ENCODE peak calls at places on chromosomes 7 and 10, in ten cellular contexts. W, O, J, Y, G, Z, T, S, V and F are unnamed samples.

GRCh38 chr10:35934637-35934995 is 292.5 kb upstream of the FZD8 start:
- DNase-seq in W (no peak), O (no peak), J (no peak), Y (no peak), G (no peak), Z (no peak), T (no peak), S (no peak), V (no peak), F (no peak)

GRCh38 chr7:36303202-36304098 is 86.2 kb upstream of the ANLN start:
- DNase-seq in W (peak; percentile 84), O (peak; percentile 98), J (peak; percentile 57), Y (peak; percentile 54), G (peak; percentile 100), Z (peak; percentile 78), T (peak; percentile 93), S (peak; percentile 59), V (no peak), F (no peak)

GRCh38 chr7:107659666-107660065 is 962 bp upstream of the SLC26A4 start:
- DNase-seq in W (no peak), O (peak; percentile 66), J (no peak), Y (no peak), G (peak; percentile 63), Z (no peak), T (no peak), S (no peak), V (no peak), F (no peak)

GRCh38 chr10:71769279-71769823 is 4.0 kb downstream of the VSIR start:
- DNase-seq in W (no peak), O (no peak), J (no peak), Y (no peak), G (no peak), Z (no peak), T (peak; percentile 27), S (no peak), V (no peak), F (peak; percentile 74)

GRCh38 chr7:5624386-5625365 is 156.8 kb downstream of the RNF216 start:
- DNase-seq in W (no peak), O (no peak), J (no peak), Y (no peak), G (no peak), Z (no peak), T (no peak), S (no peak), V (no peak), F (no peak)

GRCh38 chr10:93999401-93999851 is 5.7 kb downstream of the PLCE1 start:
- DNase-seq in W (peak; percentile 58), O (peak; percentile 35), J (peak; percentile 14), Y (peak; percentile 83), G (no peak), Z (peak; percentile 60), T (peak; percentile 89), S (no peak), V (no peak), F (no peak)

GRCh38 chr10:84308481-84309304 is 19.7 kb upstream of the CCSER2 start:
- DNase-seq in W (peak; percentile 32), O (peak; percentile 71), J (no peak), Y (no peak), G (no peak), Z (no peak), T (peak; percentile 72), S (no peak), V (peak; percentile 64), F (peak; percentile 41)

GRCh38 chr7:79308176-79308575 is 145.3 kb downstream of the MAGI2 start:
- DNase-seq in W (no peak), O (no peak), J (peak; percentile 11), Y (no peak), G (no peak), Z (no peak), T (no peak), S (peak; percentile 55), V (peak; percentile 11), F (no peak)

GRCh38 chr7:70082026-70082655 is 483.9 kb downstream of the AUTS2 start:
- DNase-seq in W (no peak), O (no peak), J (no peak), Y (no peak), G (no peak), Z (no peak), T (no peak), S (no peak), V (no peak), F (no peak)

GRCh38 chr10:62049815-62050626 is 148.5 kb downstream of the ARID5B start:
- DNase-seq in W (no peak), O (peak; percentile 42), J (no peak), Y (no peak), G (no peak), Z (no peak), T (no peak), S (no peak), V (no peak), F (peak; percentile 57)

GRCh38 chr10:28769147-28769604 is 91.9 kb downstream of the BAMBI start:
- DNase-seq in W (no peak), O (no peak), J (no peak), Y (no peak), G (no peak), Z (no peak), T (no peak), S (peak; percentile 86), V (no peak), F (no peak)

GRCh38 chr10:30459283-30459682 is 25.3 kb downstream of the MAP3K8 start:
- DNase-seq in W (no peak), O (no peak), J (no peak), Y (no peak), G (no peak), Z (no peak), T (peak; percentile 66), S (no peak), V (peak; percentile 87), F (no peak)

GRCh38 chr7:13407911-13408310 is 581.6 kb downstream of the ETV1 start:
- DNase-seq in W (no peak), O (no peak), J (peak; percentile 33), Y (no peak), G (no peak), Z (no peak), T (no peak), S (no peak), V (no peak), F (no peak)

DNA sequence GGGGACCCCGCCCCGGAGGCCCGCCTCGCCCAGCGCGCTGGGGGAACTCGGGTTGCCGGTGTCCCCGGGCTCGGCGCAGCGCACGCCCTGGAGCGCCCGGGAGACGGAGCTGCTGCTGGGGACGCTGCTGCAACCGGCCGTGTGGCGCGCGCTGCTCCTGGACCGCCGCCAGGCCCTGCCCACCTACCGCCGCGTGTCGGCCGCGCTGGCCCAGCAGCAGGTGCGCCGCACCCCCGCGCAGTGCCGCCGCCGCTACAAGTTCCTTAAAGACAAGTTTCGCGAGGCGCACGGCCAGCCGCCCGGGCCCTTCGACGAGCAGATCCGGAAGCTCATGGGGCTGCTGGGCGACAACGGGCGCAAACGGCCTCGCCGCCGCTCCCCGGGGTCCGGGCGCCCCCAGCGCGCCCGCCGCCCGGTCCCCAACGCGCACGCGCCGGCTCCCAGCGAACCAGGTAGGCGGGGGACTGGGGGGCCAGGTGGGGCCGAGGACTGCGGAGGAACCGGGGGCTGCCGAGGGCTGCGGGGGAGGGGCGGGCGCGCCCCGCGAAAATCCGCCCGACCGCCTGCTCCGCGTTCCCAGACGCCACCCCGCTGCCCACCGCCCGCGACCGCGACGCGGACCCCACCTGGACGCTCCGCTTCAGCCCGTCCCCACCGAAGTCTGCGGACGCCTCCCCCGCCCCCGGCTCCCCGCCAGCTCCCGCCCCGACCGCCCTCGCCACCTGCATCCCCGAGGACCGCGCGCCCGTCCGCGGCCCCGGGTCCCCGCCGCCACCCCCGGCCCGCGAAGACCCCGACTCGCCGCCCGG is 574 bp downstream of the UTF1 start:
- DNase-seq in W (peak; percentile 38), O (no peak), J (peak; percentile 75), Y (no peak), G (no peak), Z (no peak), T (peak; percentile 73), S (no peak), V (peak; percentile 4), F (no peak)
- H3K4me3 ChIP-seq in W (no peak overlapping the region), O (no peak overlapping the region), J (peak overlapping the region; percentile 48), Y (no peak overlapping the region), G (no peak overlapping the region), Z (peak overlapping the region; percentile 13), T (no peak overlapping the region), S (no peak overlapping the region), V (peak overlapping the region; percentile 16), F (no peak overlapping the region)

GRCh38 chr7:96710544-96710943 is 898 bp upstream of the SEM1 start:
- DNase-seq in W (no peak), O (no peak), J (no peak), Y (no peak), G (no peak), Z (no peak), T (no peak), S (no peak), V (no peak), F (no peak)
- H3K27ac ChIP-seq in W (no peak overlapping the region), O (no peak overlapping the region), J (no peak overlapping the region), Y (no peak overlapping the region), G (no peak overlapping the region), Z (no peak overlapping the region), T (no peak overlapping the region), S (no peak overlapping the region), V (no peak overlapping the region), F (no peak overlapping the region)

GRCh38 chr10:129531195-129531968 is 64.3 kb downstream of the MGMT start:
- DNase-seq in W (no peak), O (peak; percentile 14), J (peak; percentile 48), Y (no peak), G (peak; percentile 92), Z (no peak), T (no peak), S (peak; percentile 34), V (no peak), F (no peak)
- H3K4me3 ChIP-seq in W (no peak overlapping the region), O (no peak overlapping the region), J (no peak overlapping the region), Y (no peak overlapping the region), G (no peak overlapping the region), Z (no peak overlapping the region), T (no peak overlapping the region), S (no peak overlapping the region), V (no peak overlapping the region), F (no peak overlapping the region)

GRCh38 chr10:80484243-80484642 is 30.1 kb downstream of the TSPAN14 start:
- DNase-seq in W (no peak), O (no peak), J (no peak), Y (no peak), G (no peak), Z (no peak), T (no peak), S (no peak), V (no peak), F (peak; percentile 53)

GRCh38 chr10:80486151-80486692 is 32.1 kb downstream of the TSPAN14 start:
- DNase-seq in W (no peak), O (no peak), J (no peak), Y (no peak), G (no peak), Z (no peak), T (peak; percentile 38), S (no peak), V (no peak), F (no peak)

GRCh38 chr10:80484677-80485409 is 30.7 kb downstream of the TSPAN14 start:
- DNase-seq in W (no peak), O (no peak), J (no peak), Y (no peak), G (no peak), Z (no peak), T (no peak), S (no peak), V (no peak), F (peak; percentile 52)

GRCh38 chr10:80486785-80487421 is 32.8 kb downstream of the TSPAN14 start:
- DNase-seq in W (no peak), O (no peak), J (no peak), Y (no peak), G (no peak), Z (no peak), T (no peak), S (no peak), V (no peak), F (no peak)

GRCh38 chr10:80485410-80486135 is 31.5 kb downstream of the TSPAN14 start:
- DNase-seq in W (no peak), O (no peak), J (no peak), Y (no peak), G (no peak), Z (no peak), T (no peak), S (no peak), V (no peak), F (no peak)
- H3K27ac ChIP-seq in W (no peak overlapping the region), O (no peak overlapping the region), J (no peak overlapping the region), Y (no peak overlapping the region), G (peak overlapping the region; percentile 1), Z (peak overlapping the region; percentile 8), T (peak overlapping the region; percentile 59), S (no peak overlapping the region), V (no peak overlapping the region), F (peak overlapping the region; percentile 74)